ENCODE peak calls at places on chromosome 18, in four cellular contexts. One of them, this sample, is unnamed.

GRCh38 chr18:7575465-7576026 is 8.4 kb downstream of the PTPRM start:
- DNase-seq in endothelial cell: no peak
- DNase-seq in psoas muscle: no peak
- DNase-seq in mesothelial cell of epicardium: no peak
- DNase-seq in this sample: no peak

GRCh38 chr18:36176177-36176584 is 11.1 kb upstream of the MOCOS start:
- DNase-seq in endothelial cell: no peak
- DNase-seq in psoas muscle: no peak
- DNase-seq in mesothelial cell of epicardium: no peak
- DNase-seq in this sample: no peak

GRCh38 chr18:55779711-55780590 is 192.0 kb upstream of the TCF4 start:
- DNase-seq in endothelial cell: peak
- DNase-seq in psoas muscle: peak
- DNase-seq in mesothelial cell of epicardium: peak
- DNase-seq in this sample: peak

GRCh38 chr18:32372381-32373061 is 98.2 kb downstream of the GAREM1 start:
- DNase-seq in endothelial cell: no peak
- DNase-seq in psoas muscle: no peak
- DNase-seq in mesothelial cell of epicardium: no peak
- DNase-seq in this sample: no peak

GRCh38 chr18:32328379-32328778 is 138.5 kb downstream of the MEP1B start:
- DNase-seq in endothelial cell: no peak
- DNase-seq in psoas muscle: no peak
- DNase-seq in mesothelial cell of epicardium: no peak
- DNase-seq in this sample: no peak

GRCh38 chr18:61651145-61651879 is 241.5 kb downstream of the RNF152 start:
- DNase-seq in endothelial cell: no peak
- DNase-seq in psoas muscle: no peak
- DNase-seq in mesothelial cell of epicardium: no peak
- DNase-seq in this sample: no peak

GRCh38 chr18:54023471-54023870 is 201.0 kb downstream of the MBD2 start:
- DNase-seq in endothelial cell: no peak
- DNase-seq in psoas muscle: no peak
- DNase-seq in mesothelial cell of epicardium: no peak
- DNase-seq in this sample: no peak

GRCh38 chr18:76416935-76417334 is 78.1 kb downstream of the ZNF516 start:
- DNase-seq in endothelial cell: no peak
- DNase-seq in psoas muscle: peak
- DNase-seq in mesothelial cell of epicardium: no peak
- DNase-seq in this sample: no peak

GRCh38 chr18:62741118-62741566 is 25.8 kb downstream of the PHLPP1 start:
- DNase-seq in endothelial cell: no peak
- DNase-seq in psoas muscle: no peak
- DNase-seq in mesothelial cell of epicardium: no peak
- DNase-seq in this sample: no peak

GRCh38 chr18:61085751-61086150 is 247.5 kb upstream of the CDH20 start:
- DNase-seq in endothelial cell: no peak
- DNase-seq in psoas muscle: no peak
- DNase-seq in mesothelial cell of epicardium: no peak
- DNase-seq in this sample: no peak

GRCh38 chr18:52402814-52403213 is 62.8 kb downstream of the DCC start:
- DNase-seq in endothelial cell: no peak
- DNase-seq in psoas muscle: no peak
- DNase-seq in mesothelial cell of epicardium: no peak
- DNase-seq in this sample: no peak

GRCh38 chr18:54551590-54551989 is 39.5 kb upstream of the DYNAP start:
- DNase-seq in endothelial cell: no peak
- DNase-seq in psoas muscle: no peak
- DNase-seq in mesothelial cell of epicardium: no peak
- DNase-seq in this sample: no peak

GRCh38 chr18:24809173-24809955 is 348.9 kb downstream of the HRH4 start:
- DNase-seq in endothelial cell: no peak
- DNase-seq in psoas muscle: no peak
- DNase-seq in mesothelial cell of epicardium: no peak
- DNase-seq in this sample: no peak

GRCh38 chr18:3771121-3771971 is 321.4 kb downstream of the TGIF1 start:
- DNase-seq in endothelial cell: peak
- DNase-seq in psoas muscle: peak
- DNase-seq in mesothelial cell of epicardium: peak
- DNase-seq in this sample: peak

GRCh38 chr18:47944972-47945843 is 14.7 kb upstream of the SMAD2 start:
- DNase-seq in endothelial cell: no peak
- DNase-seq in psoas muscle: no peak
- DNase-seq in mesothelial cell of epicardium: no peak
- DNase-seq in this sample: no peak

GRCh38 chr18:60676807-60677206 is 304.2 kb upstream of the MC4R start:
- DNase-seq in endothelial cell: no peak
- DNase-seq in psoas muscle: no peak
- DNase-seq in mesothelial cell of epicardium: no peak
- DNase-seq in this sample: no peak

GRCh38 chr18:5268874-5269273 is 26.7 kb downstream of the ZBTB14 start:
- DNase-seq in endothelial cell: no peak
- DNase-seq in psoas muscle: no peak
- DNase-seq in mesothelial cell of epicardium: no peak
- DNase-seq in this sample: no peak

GRCh38 chr18:36066001-36066400 is 1.4 kb downstream of the RPRD1A start:
- DNase-seq in endothelial cell: no peak
- DNase-seq in psoas muscle: no peak
- DNase-seq in mesothelial cell of epicardium: no peak
- DNase-seq in this sample: no peak

GRCh38 chr18:24341361-24341760 is 56.3 kb downstream of the OSBPL1A start:
- DNase-seq in endothelial cell: no peak
- DNase-seq in psoas muscle: no peak
- DNase-seq in mesothelial cell of epicardium: no peak
- DNase-seq in this sample: no peak

GRCh38 chr18:7926526-7926925 is 359.4 kb downstream of the PTPRM start:
- DNase-seq in endothelial cell: peak
- DNase-seq in psoas muscle: no peak
- DNase-seq in mesothelial cell of epicardium: no peak
- DNase-seq in this sample: no peak

GRCh38 chr18:69897397-69898108 is 50.1 kb downstream of the CD226 start:
- DNase-seq in endothelial cell: no peak
- DNase-seq in psoas muscle: no peak
- DNase-seq in mesothelial cell of epicardium: no peak
- DNase-seq in this sample: no peak

GRCh38 chr18:78730564-78731422 is 248.8 kb upstream of the SALL3 start:
- DNase-seq in endothelial cell: no peak
- DNase-seq in psoas muscle: no peak
- DNase-seq in mesothelial cell of epicardium: no peak
- DNase-seq in this sample: no peak

GRCh38 chr18:35289293-35290069 is 548 bp downstream of the ZSCAN30 start:
- DNase-seq in endothelial cell: no peak
- DNase-seq in psoas muscle: no peak
- DNase-seq in mesothelial cell of epicardium: no peak
- DNase-seq in this sample: no peak

DNA sequence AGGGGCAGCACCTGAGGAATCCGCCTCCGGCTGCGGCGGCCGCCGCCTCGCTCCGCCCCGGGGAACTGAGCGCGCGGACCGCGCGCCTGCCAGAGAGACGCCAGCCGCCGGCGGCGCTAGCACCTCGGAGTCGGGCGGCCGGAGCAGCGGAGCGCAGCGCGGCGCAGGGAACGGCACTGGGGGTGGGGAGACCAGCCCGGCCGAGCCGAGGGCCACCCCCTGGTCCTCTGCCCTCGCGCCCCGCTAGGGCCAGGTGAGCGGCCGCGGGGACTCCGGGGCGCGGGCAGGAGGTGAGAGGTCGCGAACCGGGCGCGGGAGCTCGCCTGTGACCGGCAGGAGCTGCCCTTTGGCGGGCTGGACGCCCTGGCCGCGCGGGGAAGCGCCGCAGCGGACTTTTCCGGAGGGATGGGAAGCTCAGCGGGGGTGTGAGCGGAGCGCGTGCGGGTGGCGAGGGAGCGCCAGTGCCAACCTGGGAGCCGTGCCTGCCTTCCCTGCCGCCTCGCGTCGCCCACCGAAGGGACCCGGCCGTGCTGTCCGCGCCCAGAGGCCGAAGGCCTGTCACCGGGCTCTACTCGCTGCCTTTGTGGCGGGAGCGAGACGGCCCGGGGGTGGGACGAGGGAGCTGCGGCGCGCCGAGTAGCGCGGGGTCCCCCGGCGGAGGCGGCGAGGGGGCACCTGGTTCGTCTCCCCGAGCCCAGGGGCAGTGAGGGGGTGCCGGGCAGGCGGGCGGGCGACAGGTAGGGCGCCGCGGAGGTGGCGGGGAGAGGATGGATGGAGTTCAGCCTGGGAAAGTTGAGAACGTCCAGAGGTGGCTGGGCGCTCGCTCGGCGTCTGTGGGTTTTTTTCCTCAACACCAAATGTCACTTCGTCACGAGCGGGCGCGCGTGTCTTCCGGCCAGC is at the start of gene GREB1L:
- DNase-seq in endothelial cell: peak
- DNase-seq in psoas muscle: peak
- DNase-seq in mesothelial cell of epicardium: peak
- DNase-seq in this sample: no peak
- TF ChIP-seq CTCF in endothelial cell: peak
- TF ChIP-seq CTCF in psoas muscle: peak
- TF ChIP-seq CTCF in mesothelial cell of epicardium: peak
- TF ChIP-seq CTCF in this sample: no peak

GRCh38 chr18:74198453-74198852 is 50.1 kb downstream of the TIMM21 start:
- DNase-seq in endothelial cell: no peak
- DNase-seq in psoas muscle: no peak
- DNase-seq in mesothelial cell of epicardium: no peak
- DNase-seq in this sample: no peak
- TF ChIP-seq CTCF in endothelial cell: no peak
- TF ChIP-seq CTCF in psoas muscle: no peak
- TF ChIP-seq CTCF in mesothelial cell of epicardium: no peak
- TF ChIP-seq CTCF in this sample: no peak

GRCh38 chr18:272650-273049 is 4.8 kb upstream of the THOC1 start:
- DNase-seq in endothelial cell: no peak
- DNase-seq in psoas muscle: no peak
- DNase-seq in mesothelial cell of epicardium: no peak
- DNase-seq in this sample: no peak

GRCh38 chr18:273525-273924 is 5.7 kb upstream of the THOC1 start:
- DNase-seq in endothelial cell: no peak
- DNase-seq in psoas muscle: no peak
- DNase-seq in mesothelial cell of epicardium: no peak
- DNase-seq in this sample: no peak

GRCh38 chr18:274313-274712 is 6.5 kb upstream of the THOC1 start:
- DNase-seq in endothelial cell: no peak
- DNase-seq in psoas muscle: no peak
- DNase-seq in mesothelial cell of epicardium: no peak
- DNase-seq in this sample: no peak

GRCh38 chr18:269480-270090 is 1.7 kb upstream of the THOC1 start:
- DNase-seq in endothelial cell: no peak
- DNase-seq in psoas muscle: no peak
- DNase-seq in mesothelial cell of epicardium: no peak
- DNase-seq in this sample: no peak

GRCh38 chr18:275486-275885 is 7.6 kb upstream of the THOC1 start:
- DNase-seq in endothelial cell: no peak
- DNase-seq in psoas muscle: no peak
- DNase-seq in mesothelial cell of epicardium: no peak
- DNase-seq in this sample: no peak
- TF ChIP-seq CTCF in endothelial cell: no peak
- TF ChIP-seq CTCF in psoas muscle: no peak
- TF ChIP-seq CTCF in mesothelial cell of epicardium: no peak
- TF ChIP-seq CTCF in this sample: no peak

DNA sequence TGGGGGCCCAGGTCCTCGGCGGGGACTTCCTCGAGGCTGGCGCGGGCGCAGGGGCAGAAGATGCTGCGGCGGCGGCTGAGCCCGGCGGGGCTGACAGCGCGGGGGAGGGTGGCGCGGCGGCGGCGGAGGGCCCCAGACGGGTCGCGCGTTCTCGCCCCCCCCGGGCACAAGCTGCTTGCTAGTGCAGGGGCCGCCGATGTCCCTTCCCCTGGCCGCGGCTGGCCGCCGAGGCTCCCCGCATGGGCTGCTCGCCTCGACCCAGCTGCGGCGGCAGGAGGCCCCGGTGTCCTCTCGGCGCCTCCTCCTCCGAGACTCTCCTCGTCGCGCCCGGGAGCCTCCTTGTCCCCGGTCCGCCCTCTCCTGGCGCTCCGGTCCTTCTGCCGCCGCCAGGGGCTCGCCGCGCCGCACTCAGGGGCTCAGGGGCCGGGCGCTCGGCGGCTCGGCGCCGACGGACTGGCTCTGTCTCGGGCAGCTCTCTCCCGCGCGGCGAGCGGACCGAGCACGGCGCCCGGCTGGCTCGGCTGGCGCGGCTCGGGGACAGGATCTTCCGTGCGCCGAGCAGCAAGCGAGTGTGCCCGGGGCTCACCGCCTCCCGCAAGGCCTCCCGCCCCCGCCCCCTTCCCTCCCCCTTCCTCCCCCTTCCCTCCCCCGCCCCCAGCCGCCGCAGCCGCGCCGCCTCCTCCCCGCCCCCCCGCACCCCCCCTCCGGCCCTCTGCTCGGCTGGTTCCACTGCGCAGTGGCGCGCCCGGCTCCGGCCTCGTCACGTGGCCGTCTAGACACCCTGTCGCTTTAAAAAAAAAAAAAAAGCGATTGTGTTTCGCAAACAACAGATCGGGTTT is 902 bp upstream of the SMAD7 start:
- DNase-seq in endothelial cell: peak
- DNase-seq in psoas muscle: peak
- DNase-seq in mesothelial cell of epicardium: peak
- DNase-seq in this sample: peak
- TF ChIP-seq CTCF in endothelial cell: peak
- TF ChIP-seq CTCF in psoas muscle: peak
- TF ChIP-seq CTCF in mesothelial cell of epicardium: peak
- TF ChIP-seq CTCF in this sample: no peak

DNA sequence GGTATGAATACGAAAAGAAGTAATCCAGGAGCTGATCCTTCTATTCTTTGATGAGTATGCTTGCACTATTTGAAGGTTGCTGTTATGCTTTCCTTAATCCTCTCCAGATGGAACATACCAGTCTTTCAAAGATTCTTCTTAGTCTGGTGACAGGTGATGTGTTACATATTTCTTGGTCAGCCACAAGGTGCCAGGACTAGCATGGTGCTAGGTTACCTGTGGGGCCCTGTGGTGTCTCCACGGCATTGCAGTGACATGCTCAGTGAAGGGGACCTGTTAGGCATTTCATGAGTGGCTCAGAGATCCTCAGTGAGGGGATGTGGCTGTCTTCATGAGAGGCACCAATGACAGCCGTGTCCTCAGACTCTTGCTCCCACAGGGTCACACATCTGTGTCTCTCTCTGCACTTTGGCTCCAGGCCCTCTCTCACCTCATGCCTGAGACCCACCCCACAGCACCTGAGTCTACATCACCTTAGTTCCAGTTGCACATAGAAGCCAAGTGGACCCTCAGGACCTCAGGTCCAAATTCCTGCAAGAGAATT is 13.1 kb upstream of the RAB31 start:
- DNase-seq in endothelial cell: no peak
- DNase-seq in psoas muscle: no peak
- DNase-seq in mesothelial cell of epicardium: no peak
- DNase-seq in this sample: no peak
- TF ChIP-seq CTCF in endothelial cell: no peak
- TF ChIP-seq CTCF in psoas muscle: no peak
- TF ChIP-seq CTCF in mesothelial cell of epicardium: no peak
- TF ChIP-seq CTCF in this sample: no peak

GRCh38 chr18:50707841-50708240 is 112.0 kb downstream of the MRO start:
- DNase-seq in endothelial cell: no peak
- DNase-seq in psoas muscle: no peak
- DNase-seq in mesothelial cell of epicardium: no peak
- DNase-seq in this sample: no peak

GRCh38 chr18:50706199-50706598 is 113.6 kb downstream of the MRO start:
- DNase-seq in endothelial cell: no peak
- DNase-seq in psoas muscle: no peak
- DNase-seq in mesothelial cell of epicardium: no peak
- DNase-seq in this sample: no peak

GRCh38 chr18:50711401-50711800 is 108.4 kb downstream of the MRO start:
- DNase-seq in endothelial cell: no peak
- DNase-seq in psoas muscle: no peak
- DNase-seq in mesothelial cell of epicardium: no peak
- DNase-seq in this sample: no peak

GRCh38 chr18:50704541-50704940 is 115.3 kb downstream of the MRO start:
- DNase-seq in endothelial cell: no peak
- DNase-seq in psoas muscle: no peak
- DNase-seq in mesothelial cell of epicardium: no peak
- DNase-seq in this sample: no peak

GRCh38 chr18:50709215-50709614 is 110.6 kb downstream of the MRO start:
- DNase-seq in endothelial cell: no peak
- DNase-seq in psoas muscle: no peak
- DNase-seq in mesothelial cell of epicardium: no peak
- DNase-seq in this sample: no peak
- TF ChIP-seq CTCF in endothelial cell: no peak
- TF ChIP-seq CTCF in psoas muscle: no peak
- TF ChIP-seq CTCF in mesothelial cell of epicardium: no peak
- TF ChIP-seq CTCF in this sample: no peak

This sample was measured in activated B cell treated with CpG ODN at 0.5 μM for 24 hours.